ENCODE peak calls at places on chromosomes 7 and 10, in six cellular contexts. Z is IMR-90, B is neuronal stem cell, L is mesendoderm, S is trophoblast cell, I is H1. Q is an unnamed sample. For H3K4me1, the result is how much of the 10 kb centered on the place peaks cover.

GRCh38 chr10:79067241-79068202 is 1.2 kb upstream of the ZMIZ1 start:
- DNase-seq in Z (peak), B (peak), L (peak), S (peak), I (peak), Q (peak)

GRCh38 chr7:5477723-5478531 is 54.3 kb upstream of the TNRC18 start:
- DNase-seq in Z (no peak), B (no peak), L (peak), S (no peak), I (no peak), Q (peak)

GRCh38 chr10:119535310-119535709 is 7.2 kb downstream of the RGS10 start:
- DNase-seq in Z (peak), B (no peak), L (no peak), S (no peak), I (no peak), Q (no peak)

GRCh38 chr10:69994262-69994661 is 58.4 kb upstream of the MACROH2A2 start:
- DNase-seq in Z (peak), B (no peak), L (peak), S (peak), I (no peak), Q (peak)

GRCh38 chr7:13851756-13852155 is 137.7 kb downstream of the ETV1 start:
- DNase-seq in Z (peak), B (no peak), L (peak), S (no peak), I (no peak), Q (peak)

GRCh38 chr7:18590744-18591340 is 95.3 kb downstream of the HDAC9 start:
- DNase-seq in Z (peak), B (peak), L (peak), S (no peak), I (no peak), Q (peak)

GRCh38 chr7:116511552-116512523 is 12.3 kb downstream of the CAV2 start:
- DNase-seq in Z (peak), B (no peak), L (no peak), S (peak), I (no peak), Q (peak)

GRCh38 chr10:67803588-67804394 is 34.2 kb downstream of the DNAJC12 start:
- DNase-seq in Z (no peak), B (no peak), L (no peak), S (no peak), I (no peak), Q (no peak)

GRCh38 chr10:72087969-72088878 is at the start of gene SPOCK2:
- DNase-seq in Z (no peak), B (peak), L (peak), S (no peak), I (no peak), Q (peak)

GRCh38 chr10:12596055-12596576 is 246.8 kb downstream of the CAMK1D start:
- DNase-seq in Z (no peak), B (no peak), L (no peak), S (no peak), I (no peak), Q (no peak)

GRCh38 chr10:77854115-77854514 is 72.4 kb downstream of the DLG5 start:
- DNase-seq in Z (no peak), B (no peak), L (no peak), S (no peak), I (no peak), Q (no peak)

GRCh38 chr10:113151178-113151577 is 201.1 kb downstream of the TCF7L2 start:
- DNase-seq in Z (no peak), B (no peak), L (no peak), S (no peak), I (no peak), Q (no peak)

GRCh38 chr10:74103560-74104248 is 46.9 kb downstream of the AP3M1 start:
- DNase-seq in Z (peak), B (no peak), L (peak), S (no peak), I (no peak), Q (peak)

GRCh38 chr10:132700168-132701098 is 85.5 kb downstream of the NKX6-2 start:
- DNase-seq in Z (peak), B (no peak), L (no peak), S (no peak), I (no peak), Q (peak)

GRCh38 chr7:30468791-30469190 is 9.8 kb downstream of the NOD1 start:
- DNase-seq in Z (peak), B (no peak), L (no peak), S (no peak), I (no peak), Q (no peak)

GRCh38 chr10:29259498-29259897 is 29.4 kb upstream of the LYZL1 start:
- DNase-seq in Z (no peak), B (no peak), L (no peak), S (no peak), I (no peak), Q (no peak)

GRCh38 chr10:70352401-70353097 is 29.9 kb downstream of the LRRC20 start:
- DNase-seq in Z (peak), B (no peak), L (no peak), S (no peak), I (no peak), Q (peak)

GRCh38 chr10:117747636-117748035 is 205.1 kb downstream of the EMX2 start:
- DNase-seq in Z (no peak), B (no peak), L (no peak), S (no peak), I (no peak), Q (no peak)

GRCh38 chr7:90836937-90837336 is 240.8 kb downstream of the CDK14 start:
- DNase-seq in Z (no peak), B (no peak), L (no peak), S (no peak), I (no peak), Q (no peak)

GRCh38 chr10:43134126-43134905 is 3.9 kb upstream of the CSGALNACT2 start:
- DNase-seq in Z (no peak), B (no peak), L (no peak), S (no peak), I (no peak), Q (peak)

GRCh38 chr7:94060772-94061171 is 56.6 kb upstream of the BET1 start:
- DNase-seq in Z (peak), B (no peak), L (no peak), S (no peak), I (no peak), Q (peak)

GRCh38 chr7:94062372-94062771 is 58.2 kb upstream of the BET1 start:
- DNase-seq in Z (peak), B (no peak), L (no peak), S (no peak), I (no peak), Q (peak)

GRCh38 chr7:94059747-94060146 is 55.6 kb upstream of the BET1 start:
- DNase-seq in Z (peak), B (no peak), L (no peak), S (peak), I (no peak), Q (peak)

GRCh38 chr7:94064541-94065191 is 60.5 kb upstream of the BET1 start:
- DNase-seq in Z (peak), B (no peak), L (peak), S (peak), I (no peak), Q (peak)

GRCh38 chr7:94061316-94061715 is 57.2 kb upstream of the BET1 start:
- DNase-seq in Z (no peak), B (no peak), L (no peak), S (no peak), I (no peak), Q (peak)
- H3K4me1 ChIP-seq in Z (under half), B (under half), L (under half), S (under half), I (under half), Q (under half)

GRCh38 chr7:94129443-94130140 is 125.4 kb upstream of the BET1 start:
- DNase-seq in Z (peak), B (no peak), L (peak), S (no peak), I (no peak), Q (peak)

GRCh38 chr7:94130716-94131115 is 126.6 kb upstream of the BET1 start:
- DNase-seq in Z (no peak), B (no peak), L (no peak), S (peak), I (no peak), Q (peak)

GRCh38 chr7:94123136-94123535 is 119.0 kb upstream of the BET1 start:
- DNase-seq in Z (peak), B (no peak), L (no peak), S (no peak), I (no peak), Q (peak)

DNA sequence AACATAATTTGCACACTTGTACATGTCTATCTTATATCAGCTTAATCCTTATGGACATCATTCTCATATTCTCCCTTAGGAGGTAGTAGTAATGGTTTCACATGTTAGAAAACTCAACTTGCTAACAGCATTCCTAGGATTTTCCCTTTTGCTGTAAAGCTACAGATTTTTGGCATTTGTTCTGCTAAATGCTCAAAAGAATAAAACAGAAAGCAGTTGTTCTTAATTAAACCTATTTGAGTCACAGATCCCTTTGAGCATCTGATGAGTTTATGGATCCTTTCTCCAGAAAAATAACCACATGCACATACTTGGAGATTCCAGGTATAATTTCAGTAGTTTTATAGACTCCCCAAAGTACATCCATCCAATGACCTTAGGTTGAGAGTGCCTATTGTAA is 122.9 kb upstream of the BET1 start:
- DNase-seq in Z (peak), B (no peak), L (no peak), S (no peak), I (no peak), Q (no peak)
- H3K18ac ChIP-seq in Z (peak), B (no peak), L (no peak), S (no peak), I (no peak), Q (no peak)

DNA sequence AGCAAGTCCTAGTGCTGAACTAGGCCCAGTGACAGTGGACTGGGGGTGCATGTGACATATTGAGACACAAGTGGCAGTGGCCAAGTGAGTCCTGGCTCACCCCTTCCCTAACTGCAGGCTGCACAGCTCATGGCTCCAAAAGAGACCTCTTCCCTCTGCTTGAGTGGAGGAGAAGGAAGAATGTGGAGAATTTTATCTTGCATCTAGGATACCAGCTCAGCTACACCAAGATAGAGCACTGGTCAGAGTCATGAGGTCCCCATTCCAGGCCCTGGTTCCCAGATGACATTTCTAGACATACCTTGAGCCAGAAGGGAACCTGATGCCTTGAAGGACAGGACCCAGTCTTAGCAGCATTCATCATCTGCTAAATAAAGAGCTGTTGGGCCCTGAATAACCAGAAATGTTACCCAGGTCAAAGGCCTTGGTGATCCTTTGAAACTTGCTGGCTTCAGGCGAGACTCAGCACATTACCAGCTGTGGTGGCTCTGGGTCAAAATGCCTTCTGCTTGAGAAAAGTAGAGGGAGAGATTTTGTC is 114.5 kb downstream of the CDC14C start:
- DNase-seq in Z (no peak), B (no peak), L (peak), S (no peak), I (no peak), Q (no peak)
- H2AK5ac ChIP-seq in Z (no peak), B (no peak), L (no peak), S (no peak), I (peak), Q (no peak)

DNA sequence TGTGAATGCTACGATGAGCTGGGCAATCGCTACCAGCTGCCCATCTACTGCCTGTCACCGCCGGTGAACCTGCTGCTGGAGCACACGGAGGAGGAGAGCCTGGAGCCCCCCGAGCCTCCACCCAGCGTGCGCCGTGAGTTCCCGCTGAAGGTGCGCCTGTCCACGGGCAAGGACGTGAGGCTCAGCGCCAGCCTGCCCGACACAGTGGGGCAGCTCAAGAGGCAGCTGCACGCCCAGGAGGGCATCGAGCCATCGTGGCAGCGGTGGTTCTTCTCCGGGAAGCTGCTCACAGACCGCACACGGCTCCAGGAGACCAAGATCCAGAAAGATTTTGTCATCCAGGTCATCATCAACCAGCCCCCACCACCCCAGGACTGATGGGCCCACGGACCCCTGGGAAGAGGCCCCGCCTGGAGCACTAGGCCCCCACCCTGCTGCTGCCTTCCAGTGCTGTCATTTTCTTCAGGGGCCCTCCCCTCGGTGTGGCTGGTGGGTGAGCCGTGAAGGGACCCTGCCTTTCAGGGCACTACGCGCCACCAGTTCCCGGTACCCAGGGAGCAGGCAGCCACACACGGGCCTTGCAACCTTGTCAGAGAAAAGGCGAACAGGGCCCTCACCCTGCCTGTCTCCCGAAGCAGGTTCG is 2.3 kb upstream of the ANKRD2 start:
- DNase-seq in Z (no peak), B (no peak), L (no peak), S (no peak), I (no peak), Q (no peak)
- H3K4me1 ChIP-seq in Z (under half), B (under half), L (under half), S (under half), I (under half), Q (under half)

DNA sequence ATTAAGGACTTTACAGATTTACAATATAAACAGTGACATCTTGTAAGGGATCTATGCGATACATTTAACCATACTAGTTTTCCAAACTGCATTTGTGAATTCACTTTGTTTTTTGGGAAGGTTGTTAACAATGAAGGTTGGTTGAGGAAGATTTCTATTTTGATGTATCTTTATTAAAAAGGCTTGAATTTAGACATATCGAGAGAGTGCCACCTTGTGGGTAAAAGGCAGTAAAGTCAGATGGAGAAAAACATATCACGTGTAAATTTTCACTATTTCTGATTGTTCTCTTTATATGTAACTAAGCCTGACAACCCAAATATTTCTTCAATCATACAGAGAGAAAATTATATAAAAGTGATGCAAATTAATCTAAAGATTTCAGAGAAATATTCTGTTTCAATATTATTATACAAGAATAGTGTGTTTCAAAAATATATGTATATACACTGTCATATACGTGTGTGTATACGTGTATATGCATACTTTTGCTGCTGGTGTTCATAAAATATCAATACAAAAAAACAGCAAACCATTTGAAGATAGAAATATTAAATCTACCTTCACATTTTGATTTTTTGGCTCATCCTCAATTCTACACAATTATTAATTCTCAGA is 988.6 kb downstream of the SORCS1 start:
- DNase-seq in Z (no peak), B (no peak), L (peak), S (no peak), I (no peak), Q (no peak)
- H3K18ac ChIP-seq in Z (no peak), B (no peak), L (no peak), S (no peak), I (no peak), Q (no peak)

DNA sequence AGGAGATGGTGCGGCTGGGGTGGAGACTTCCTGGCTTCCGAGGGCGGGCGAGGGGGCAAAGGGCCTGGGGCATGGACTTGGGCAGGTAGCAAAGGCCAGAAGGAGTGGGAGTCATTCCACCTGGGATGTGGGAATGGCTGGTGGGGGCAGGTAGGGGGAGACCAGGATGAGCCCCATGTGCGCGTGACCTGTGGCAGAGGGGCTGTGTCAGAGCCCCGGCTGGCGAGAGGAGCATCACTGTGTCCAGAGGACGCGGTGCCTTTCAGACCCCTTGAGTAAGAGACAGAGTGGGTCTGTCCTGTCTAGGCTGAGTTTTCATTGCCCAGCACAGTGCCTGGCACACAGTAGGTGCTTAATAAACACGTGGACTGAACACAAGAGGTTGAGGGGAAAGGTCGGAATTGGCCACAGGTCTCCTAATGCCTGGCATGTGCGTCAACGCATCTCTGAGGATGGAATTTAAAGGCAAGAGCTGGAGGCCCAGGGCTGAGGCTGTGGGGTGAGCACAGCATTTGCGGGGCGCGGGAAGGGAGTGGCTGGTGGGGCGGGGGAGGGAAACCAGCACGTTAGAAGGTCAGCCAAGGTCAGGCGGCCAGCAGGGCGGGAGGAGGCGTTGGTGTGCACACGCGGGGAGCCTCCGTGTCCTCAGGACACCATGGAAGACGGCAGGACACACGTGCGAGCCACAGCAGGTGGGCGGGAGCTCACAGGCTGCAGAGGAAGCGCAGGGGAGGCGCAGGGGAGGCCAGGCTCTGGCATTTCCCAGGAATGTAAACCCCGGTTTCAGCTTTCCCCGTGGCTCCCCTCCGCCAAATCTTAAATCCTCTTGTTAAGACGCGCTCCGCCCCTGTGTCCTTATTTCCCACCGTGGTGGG is 51.8 kb downstream of the CUX1 start:
- DNase-seq in Z (no peak), B (no peak), L (peak), S (no peak), I (no peak), Q (no peak)
- H2AK5ac ChIP-seq in Z (peak), B (peak), L (no peak), S (peak), I (peak), Q (no peak)

DNA sequence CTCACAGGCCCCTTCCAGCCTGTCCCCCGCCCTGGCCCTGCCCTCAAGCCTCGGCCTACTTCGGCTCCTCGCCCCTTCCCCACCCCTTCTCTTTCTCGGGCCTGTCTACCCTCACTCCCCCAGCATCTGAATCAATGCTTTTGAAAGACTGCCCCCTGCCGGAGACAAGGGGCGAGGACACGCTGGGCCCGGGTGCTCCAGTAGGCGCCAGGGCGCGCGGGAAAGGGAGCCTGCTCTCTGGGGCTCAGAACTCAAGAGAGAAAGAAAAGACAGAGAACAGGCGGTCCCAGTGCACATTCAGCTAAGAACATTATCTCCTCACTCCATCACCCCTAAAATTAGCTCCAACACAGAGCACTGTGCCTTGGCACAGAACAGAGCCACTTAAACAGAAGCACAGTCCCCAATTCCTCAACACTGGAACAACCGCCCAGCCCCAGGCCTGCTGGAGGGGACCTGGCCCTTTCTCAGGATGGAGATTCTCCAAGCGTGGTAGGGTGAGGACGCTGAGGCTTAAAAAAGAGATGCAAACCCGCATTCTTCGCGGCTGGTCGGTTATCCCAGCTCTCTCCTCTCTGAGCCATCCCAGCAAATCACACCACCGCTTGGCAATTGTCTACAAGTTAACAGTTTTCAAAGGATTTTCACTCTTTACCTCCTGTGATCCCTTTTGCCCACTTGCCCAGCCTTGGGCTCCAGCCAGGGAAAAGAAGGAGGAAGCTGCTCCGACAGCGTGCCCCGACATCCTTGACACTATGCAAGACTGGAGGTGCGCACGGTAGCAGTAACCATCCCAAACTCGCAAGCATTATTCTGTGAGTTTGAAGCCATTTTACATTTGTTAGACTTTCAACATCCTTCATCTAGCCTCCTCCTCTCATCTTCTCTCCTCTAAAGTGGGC is 2.1 kb downstream of the GIGYF1 start:
- DNase-seq in Z (peak), B (peak), L (peak), S (peak), I (peak), Q (peak)
- H3K4me1 ChIP-seq in Z (under half), B (under half), L (under half), S (under half), I (under half), Q (under half)

GRCh38 chr10:63703113-63703670 is 182.0 kb downstream of the REEP3 start:
- DNase-seq in Z (peak), B (no peak), L (peak), S (no peak), I (no peak), Q (peak)
- H3K18ac ChIP-seq in Z (no peak), B (no peak), L (no peak), S (no peak), I (no peak), Q (no peak)

GRCh38 chr10:89086801-89087513 is 96.4 kb downstream of the FAS start:
- DNase-seq in Z (peak), B (no peak), L (peak), S (peak), I (peak), Q (peak)
- H2AK5ac ChIP-seq in Z (peak), B (no peak), L (no peak), S (no peak), I (peak), Q (no peak)